ENCODE peak calls at places on chromosomes 1 and 21, in eight cellular contexts. F is A549; L is uterus; B is heart left ventricle; C is CD8-positive, alpha-beta T cell; T is foreskin keratinocyte; V is HAP-1; D is SK-N-SH. I is an unnamed sample. For H3K4me1, the result is how much of the 10 kb centered on the place peaks cover.

GRCh38 chr1:26733982-26734381 is 38.2 kb downstream of the ARID1A start:
- DNase-seq in F (no peak), V (no peak), C (peak), L (no peak), T (peak), B (no peak), D (no peak), I (no peak)

GRCh38 chr1:25519624-25520023 is 23.8 kb upstream of the LDLRAP1 start:
- DNase-seq in C (no peak), L (no peak), F (no peak), B (no peak), V (peak), T (peak), D (no peak), I (no peak)

GRCh38 chr1:46749403-46749802 is 30.5 kb upstream of the EFCAB14 start:
- DNase-seq in T (peak), L (no peak), C (no peak), B (no peak), V (no peak), F (no peak), D (no peak), I (no peak)

GRCh38 chr1:67536957-67537646 is 106.9 kb upstream of the SERBP1 start:
- DNase-seq in C (no peak), D (no peak), L (no peak), V (no peak), B (no peak), F (no peak), T (no peak), I (no peak)

GRCh38 chr1:223135176-223135575 is 7.9 kb downstream of the TLR5 start:
- DNase-seq in V (no peak), T (peak), B (no peak), F (no peak), D (no peak), L (peak), C (no peak), I (peak)

GRCh38 chr21:46160563-46161179 is 5.3 kb upstream of the FTCD start:
- DNase-seq in F (peak), T (no peak), D (peak), L (peak), B (peak), C (peak), V (peak), I (no peak)

GRCh38 chr1:208149776-208150514 is 94.2 kb downstream of the PLXNA2 start:
- DNase-seq in C (no peak), D (no peak), F (peak), B (peak), T (no peak), L (no peak), V (no peak), I (no peak)

GRCh38 chr21:41953249-41953830 is 478 bp downstream of the C2CD2 start:
- DNase-seq in C (no peak), V (peak), L (no peak), D (peak), T (no peak), B (peak), F (no peak), I (peak)

GRCh38 chr1:206935491-206936067 is 10.7 kb downstream of the PIGR start:
- DNase-seq in C (peak), V (peak), D (peak), B (no peak), T (no peak), L (no peak), F (peak), I (no peak)

GRCh38 chr1:27539901-27540861 is 50.2 kb upstream of the WASF2 start:
- DNase-seq in T (peak), D (no peak), C (no peak), L (peak), F (peak), V (no peak), B (no peak), I (no peak)

GRCh38 chr1:15261155-15262002 is 14.4 kb downstream of the FHAD1 start:
- DNase-seq in C (no peak), B (peak), D (no peak), F (peak), V (no peak), T (no peak), L (peak), I (no peak)

GRCh38 chr1:2821970-2822620 is 20.6 kb upstream of the TTC34 start:
- DNase-seq in D (peak), B (no peak), T (no peak), V (peak), F (peak), L (no peak), C (peak), I (peak)

GRCh38 chr1:161037661-161038522 is 872 bp downstream of the TSTD1 start:
- DNase-seq in D (no peak), B (no peak), V (no peak), C (no peak), L (no peak), T (no peak), F (no peak), I (no peak)

GRCh38 chr1:62241357-62242131 is 46.9 kb downstream of the L1TD1 start:
- DNase-seq in C (no peak), F (peak), D (no peak), V (peak), L (no peak), T (no peak), B (peak), I (no peak)

GRCh38 chr1:214566158-214567104 is 15.0 kb upstream of the PTPN14 start:
- DNase-seq in D (no peak), V (no peak), L (no peak), B (no peak), F (peak), T (peak), C (no peak), I (no peak)

GRCh38 chr1:116911166-116911553 is 1.4 kb downstream of the PTGFRN start:
- DNase-seq in T (no peak), F (no peak), C (no peak), B (no peak), L (peak), V (peak), D (peak), I (no peak)
- H3K4me1 ChIP-seq in T (half or more), F (under half), C (under half), B (under half), L (under half), V (under half), D (under half), I (under half)

GRCh38 chr21:29302340-29302991 is 3.7 kb downstream of the BACH1 start:
- DNase-seq in D (no peak), T (peak), V (no peak), F (no peak), C (no peak), B (no peak), L (no peak), I (no peak)
- H3K4me1 ChIP-seq in D (under half), T (half or more), V (under half), F (under half), C (under half), B (under half), L (under half), I (under half)

DNA sequence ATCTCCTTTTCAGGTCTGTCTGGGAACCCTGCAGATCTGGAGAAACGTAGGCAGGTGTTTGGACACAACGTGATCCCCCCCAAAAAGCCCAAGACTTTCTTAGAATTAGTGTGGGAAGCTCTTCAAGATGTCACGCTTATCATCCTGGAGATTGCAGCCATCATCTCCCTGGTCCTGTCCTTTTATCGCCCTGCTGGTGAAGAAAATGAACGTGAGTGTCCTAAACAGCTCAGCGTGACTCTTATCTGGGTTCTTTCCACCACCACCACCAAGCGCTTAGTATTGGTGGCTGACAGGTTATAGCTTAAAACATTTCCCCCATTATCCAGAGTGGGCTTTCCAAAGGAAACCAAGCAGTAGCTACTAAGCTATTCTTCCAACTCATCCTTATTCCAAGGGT is 66.8 kb upstream of the LAX1 start:
- DNase-seq in F (no peak), L (no peak), T (no peak), C (no peak), V (no peak), D (no peak), B (no peak), I (no peak)
- H3K4me1 ChIP-seq in F (under half), L (under half), T (under half), C (under half), V (under half), D (under half), B (under half), I (under half)

DNA sequence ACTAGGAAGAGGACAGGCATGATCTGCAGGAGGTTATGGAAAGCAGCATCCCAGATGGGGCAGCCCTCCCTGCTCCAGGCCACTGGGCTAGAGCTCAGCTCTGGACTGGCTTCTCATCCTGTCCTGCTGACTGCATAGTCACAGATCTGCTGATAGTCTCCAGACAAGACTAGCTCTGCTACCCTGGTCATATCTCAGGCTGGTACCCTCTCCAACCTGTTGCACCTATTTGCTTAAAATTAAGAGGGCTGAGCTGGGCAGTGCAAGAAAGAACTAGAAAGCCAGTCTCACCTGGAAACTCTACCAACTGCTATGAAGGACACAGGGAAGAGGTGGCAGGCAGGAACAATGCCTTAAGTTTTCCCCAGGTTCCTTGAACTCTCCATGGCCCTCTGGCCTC is 40.4 kb downstream of the ITPKB start:
- DNase-seq in D (no peak), B (no peak), L (no peak), T (no peak), F (no peak), V (no peak), C (no peak), I (no peak)
- H3K4me1 ChIP-seq in D (under half), B (under half), L (under half), T (under half), F (under half), V (under half), C (half or more), I (under half)

I was measured in ovary.